ENCODE peak calls at places on chromosome 7, in four cellular contexts. G, H, T and V are unnamed samples.

GRCh38 chr7:506921-507622 is 12.6 kb downstream of the PDGFA start:
- DNase-seq in G (no peak), H (no peak), T (no peak), V (no peak)

GRCh38 chr7:84049034-84049433 is 145.6 kb downstream of the SEMA3A start:
- DNase-seq in G (no peak), H (no peak), T (no peak), V (no peak)

GRCh38 chr7:117808273-117808868 is 64.9 kb downstream of the CTTNBP2 start:
- DNase-seq in G (no peak), H (no peak), T (no peak), V (peak; percentile 32)

GRCh38 chr7:132251327-132251659 is 325.0 kb downstream of the PLXNA4 start:
- DNase-seq in G (no peak), H (peak; percentile 87), T (no peak), V (peak; percentile 25)

GRCh38 chr7:135239263-135239662 is 5.6 kb downstream of the STRA8 start:
- DNase-seq in G (no peak), H (no peak), T (no peak), V (no peak)

GRCh38 chr7:41256186-41256945 is 446.5 kb downstream of the INHBA start:
- DNase-seq in G (no peak), H (no peak), T (no peak), V (no peak)

GRCh38 chr7:45511721-45512422 is 62.3 kb upstream of the ADCY1 start:
- DNase-seq in G (no peak), H (no peak), T (no peak), V (no peak)

GRCh38 chr7:149598721-149599308 is 101.2 kb upstream of the ZNF746 start:
- DNase-seq in G (peak; percentile 49), H (peak; percentile 7), T (peak; percentile 44), V (peak; percentile 55)

GRCh38 chr7:94338921-94339371 is 55.7 kb upstream of the COL1A2 start:
- DNase-seq in G (no peak), H (no peak), T (peak; percentile 34), V (no peak)

GRCh38 chr7:102318482-102318971 is 31.9 kb downstream of the SH2B2 start:
- DNase-seq in G (no peak), H (no peak), T (peak; percentile 37), V (no peak)

DNA sequence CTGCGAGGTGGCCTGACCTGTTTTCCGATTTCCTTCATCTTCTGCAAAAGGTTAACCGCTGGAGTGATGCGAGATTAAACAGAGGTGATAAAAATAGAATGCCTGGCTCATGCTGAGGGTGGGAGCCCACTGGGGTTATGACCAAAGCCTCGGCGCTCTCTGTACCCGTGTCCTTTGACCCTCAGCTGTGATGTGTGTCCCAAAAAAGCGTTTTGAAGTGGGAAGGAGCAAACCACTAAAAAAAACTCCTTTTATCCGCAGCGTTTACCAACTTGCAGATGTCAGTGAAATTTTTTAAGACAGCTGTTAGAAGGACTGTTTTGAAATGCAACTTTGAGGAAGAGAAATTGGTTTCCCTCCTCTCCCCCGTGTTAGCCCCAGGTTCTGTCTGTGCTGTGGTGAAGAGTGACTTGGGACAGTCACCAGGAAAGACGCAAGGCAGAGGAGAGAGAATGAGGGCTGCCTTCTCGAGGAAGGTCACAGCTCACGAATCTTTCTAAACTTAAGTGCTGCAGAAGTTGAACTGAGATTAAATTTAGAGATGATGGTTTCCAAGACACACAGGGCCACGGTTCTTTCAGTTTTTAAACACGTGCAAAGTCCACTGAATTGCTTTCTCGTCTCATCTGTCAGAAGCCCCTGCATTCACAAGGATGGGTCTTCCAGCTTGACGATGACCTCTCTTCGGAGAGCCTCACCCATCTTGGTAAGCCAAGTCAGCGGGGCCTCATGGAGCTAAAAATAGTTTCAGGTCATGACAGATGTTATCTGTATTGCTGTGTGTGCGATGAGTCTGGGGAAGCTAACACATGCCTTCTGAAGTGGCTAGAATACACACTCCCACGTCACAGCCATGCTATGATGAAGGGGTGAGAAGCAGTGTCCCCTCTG is 27.6 kb downstream of the AMZ1 start:
- DNase-seq in G (no peak), H (no peak), T (no peak), V (no peak)
- TF ChIP-seq ELF4 in G (no peak), H (no peak), T (no peak), V (no peak)

DNA sequence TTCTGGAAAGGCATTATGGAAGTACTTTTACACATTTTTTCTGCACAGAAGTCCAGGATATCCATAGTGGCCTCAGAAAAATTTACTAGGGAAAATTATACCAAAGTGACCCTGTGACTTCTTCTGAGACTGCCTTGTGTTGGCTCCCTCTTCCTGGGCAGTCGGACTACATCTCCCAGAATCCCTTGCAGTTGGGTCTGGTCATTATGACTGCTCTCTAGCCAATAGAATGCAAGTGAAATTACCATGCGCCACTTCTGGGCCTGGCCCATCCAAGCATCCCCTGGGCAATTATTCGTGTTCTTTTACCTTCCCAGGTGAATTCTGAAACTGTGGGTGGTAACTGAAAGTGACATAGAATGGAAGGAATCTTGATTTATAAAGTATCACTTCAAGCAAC is 430.9 kb downstream of the ACTR3B start:
- DNase-seq in G (peak; percentile 55), H (no peak), T (peak; percentile 72), V (peak; percentile 37)
- TF ChIP-seq ELF4 in G (no peak), H (no peak), T (no peak), V (no peak)

GRCh38 chr7:5677538-5678294 is 103.7 kb downstream of the RNF216 start:
- DNase-seq in G (peak; percentile 65), H (peak; percentile 34), T (peak; percentile 60), V (peak; percentile 75)
- TF ChIP-seq ELF4 in G (no peak), H (no peak), T (no peak), V (no peak)

GRCh38 chr7:99953649-99954048 is 22.2 kb downstream of the AZGP1 start:
- DNase-seq in G (no peak), H (no peak), T (no peak), V (no peak)

GRCh38 chr7:99955247-99955646 is 20.6 kb downstream of the AZGP1 start:
- DNase-seq in G (no peak), H (no peak), T (no peak), V (no peak)

DNA sequence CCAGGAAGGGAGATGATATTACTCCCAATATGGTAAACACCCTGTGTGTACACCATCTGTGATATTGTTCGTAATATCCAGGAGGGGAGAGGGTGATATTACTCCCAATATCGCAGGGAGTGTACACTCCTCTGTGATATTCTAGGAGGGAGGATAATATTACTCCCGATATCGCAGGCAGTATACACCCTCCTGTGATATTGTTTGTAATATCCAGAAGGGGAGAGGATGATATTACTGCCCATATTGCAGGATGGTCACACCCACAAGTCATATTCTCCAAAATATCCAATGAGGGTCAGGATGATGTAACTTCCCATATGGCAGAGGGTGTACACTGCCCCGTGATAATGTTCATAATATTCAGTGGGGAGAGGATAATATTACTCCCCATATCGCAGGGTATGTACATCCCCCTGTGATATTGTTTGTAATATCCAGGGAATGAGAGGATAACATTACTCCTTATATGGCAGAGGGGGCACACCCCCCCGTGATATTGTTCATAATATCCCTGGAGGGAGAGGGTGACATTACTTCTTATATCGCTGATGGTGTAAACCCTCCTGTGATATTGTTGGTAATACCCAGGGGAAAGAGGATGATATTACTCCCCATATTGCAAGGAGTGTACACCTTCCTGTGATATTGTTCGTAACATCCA is 17.1 kb downstream of the AZGP1 start:
- DNase-seq in G (no peak), H (no peak), T (no peak), V (no peak)
- TF ChIP-seq ELF4 in G (no peak), H (no peak), T (no peak), V (no peak)

GRCh38 chr7:150739045-150739432 is 1.8 kb downstream of the GIMAP5 start:
- DNase-seq in G (no peak), H (peak; percentile 11), T (no peak), V (no peak)
- TF ChIP-seq ELF4 in G (no peak), H (no peak), T (no peak), V (no peak)

GRCh38 chr7:5767066-5767465 is 14.4 kb downstream of the RNF216 start:
- DNase-seq in G (no peak), H (no peak), T (no peak), V (no peak)
- TF ChIP-seq ELF4 in G (no peak), H (no peak), T (no peak), V (no peak)

GRCh38 chr7:44333971-44334733 is 8.8 kb upstream of the CAMK2B start:
- DNase-seq in G (peak; percentile 3), H (no peak), T (no peak), V (no peak)
- TF ChIP-seq ELF4 in G (no peak), H (no peak), T (no peak), V (no peak)

GRCh38 chr7:73623798-73624668 is at the start of gene MLXIPL:
- DNase-seq in G (peak; percentile 98), H (peak; percentile 83), T (peak; percentile 99), V (peak; percentile 96)
- TF ChIP-seq ELF4 in G (no peak), H (peak; percentile 12), T (no peak), V (no peak)

GRCh38 chr7:85274452-85274851 is 87.6 kb upstream of the SEMA3D start:
- DNase-seq in G (no peak), H (no peak), T (no peak), V (no peak)
- TF ChIP-seq ELF4 in G (no peak), H (no peak), T (no peak), V (no peak)

DNA sequence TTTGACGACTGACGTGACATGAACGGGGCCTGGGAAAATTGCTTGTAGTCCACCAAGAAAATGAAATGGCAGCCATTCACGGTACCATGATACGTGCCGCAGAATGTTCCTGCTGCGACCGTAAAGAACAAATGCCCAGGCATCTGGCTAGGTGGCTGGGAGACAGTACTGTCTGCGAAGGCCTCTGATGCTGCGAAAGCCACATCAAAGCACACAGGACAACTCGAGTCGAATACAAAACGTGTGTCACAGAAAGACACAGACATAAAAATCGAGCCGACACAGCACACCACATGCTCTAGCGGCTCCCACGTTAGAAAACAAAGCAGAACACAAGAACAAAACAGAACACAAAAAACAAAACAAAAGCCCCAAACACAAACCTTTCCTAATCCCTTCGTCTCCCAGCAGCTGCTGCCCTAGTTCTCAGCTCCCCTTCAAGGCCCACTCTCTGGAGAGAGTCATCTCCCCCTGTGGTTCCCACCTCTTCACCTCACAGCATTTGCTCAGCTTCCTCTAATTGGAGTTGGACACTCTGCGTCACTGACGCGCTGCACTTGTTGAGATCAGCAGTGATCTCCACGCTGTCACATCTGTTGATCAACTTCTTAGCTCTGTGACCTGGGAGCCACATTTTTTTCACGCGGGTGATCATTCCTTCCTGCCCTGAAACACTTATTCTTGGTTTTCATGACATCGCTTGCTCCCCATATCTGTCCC is 112.2 kb downstream of the CLEC2L start:
- DNase-seq in G (no peak), H (no peak), T (no peak), V (no peak)
- TF ChIP-seq ELF4 in G (no peak), H (no peak), T (no peak), V (no peak)